ENCODE peak calls at places on chromosome 3, in eight cellular contexts. E is foreskin fibroblast, Z is AG04450, A is WTC11, U is hepatocyte, W is fibroblast of lung, Y is cardiac muscle cell, P is heart left ventricle. C is an unnamed sample.
A peak's percentile ranks its signal among the peaks of the same experiment; 100 is the strongest.

GRCh38 chr3:170499562-170500156 is 81.0 kb downstream of the CLDN11 start:
- DNase-seq in Y (peak; percentile 84), E (peak; percentile 88), P (no peak), U (peak; percentile 52), W (peak; percentile 84), Z (peak; percentile 15), A (peak; percentile 47), C (peak; percentile 74)

GRCh38 chr3:69791111-69791510 is 51.8 kb downstream of the MITF start:
- DNase-seq in U (peak; percentile 40), Z (no peak), W (peak; percentile 96), A (no peak), P (peak; percentile 70), E (peak; percentile 91), Y (peak; percentile 93), C (peak; percentile 57)

GRCh38 chr3:55202320-55202719 is 274.5 kb upstream of the LRTM1 start:
- DNase-seq in U (no peak), E (peak; percentile 85), Z (peak; percentile 66), Y (peak; percentile 65), A (no peak), W (peak; percentile 58), P (no peak), C (no peak)

GRCh38 chr3:158471639-158472294 is 99.2 kb upstream of the MLF1 start:
- DNase-seq in Y (peak; percentile 93), P (no peak), W (peak; percentile 97), Z (peak; percentile 85), U (peak; percentile 58), A (no peak), E (peak; percentile 91), C (peak; percentile 77)

GRCh38 chr3:57952208-57952631 is 56.0 kb upstream of the FLNB start:
- DNase-seq in P (no peak), Z (peak; percentile 93), A (peak; percentile 50), Y (peak; percentile 97), U (peak; percentile 79), W (peak; percentile 94), E (peak; percentile 79), C (peak; percentile 32)

GRCh38 chr3:37856381-37856780 is 5.3 kb upstream of the CTDSPL start:
- DNase-seq in A (no peak), E (no peak), U (no peak), W (no peak), P (no peak), Z (no peak), Y (no peak), C (no peak)

GRCh38 chr3:143135150-143135549 is 15.6 kb downstream of the CHST2 start:
- DNase-seq in Y (peak; percentile 95), E (peak; percentile 97), A (no peak), Z (peak; percentile 79), W (peak; percentile 94), P (no peak), U (peak; percentile 26), C (peak; percentile 76)

GRCh38 chr3:127674099-127674792 is 1.5 kb downstream of the ABTB1 start:
- DNase-seq in U (no peak), P (peak; percentile 60), Y (no peak), A (no peak), Z (no peak), E (no peak), W (no peak), C (no peak)

GRCh38 chr3:45779746-45780735 is 16.3 kb downstream of the SLC6A20 start:
- DNase-seq in U (no peak), A (no peak), W (no peak), Z (no peak), E (no peak), Y (no peak), P (no peak), C (no peak)

GRCh38 chr3:161551697-161552096 is 55.1 kb downstream of the OTOL1 start:
- DNase-seq in Z (no peak), E (no peak), U (no peak), Y (no peak), W (no peak), P (no peak), A (no peak), C (no peak)

GRCh38 chr3:88044411-88044810 is 14.4 kb downstream of the CGGBP1 start:
- DNase-seq in U (no peak), Z (no peak), E (no peak), W (no peak), P (no peak), A (no peak), Y (no peak), C (no peak)

GRCh38 chr3:184005981-184006507 is 11.6 kb downstream of the ABCC5 start:
- DNase-seq in E (no peak), Y (peak; percentile 34), Z (no peak), U (peak; percentile 86), P (peak; percentile 74), W (peak; percentile 35), A (peak; percentile 25), C (no peak)

GRCh38 chr3:184491011-184491576 is 70.5 kb upstream of the EPHB3 start:
- DNase-seq in A (no peak), E (no peak), P (no peak), U (peak; percentile 44), Z (no peak), W (no peak), Y (no peak), C (no peak)

GRCh38 chr3:30752961-30753360 is 141.5 kb downstream of the GADL1 start:
- DNase-seq in A (no peak), Z (peak; percentile 36), E (peak; percentile 80), W (peak; percentile 87), Y (peak; percentile 74), P (no peak), U (peak; percentile 53), C (peak; percentile 28)

GRCh38 chr3:129593230-129593594 is 13.3 kb downstream of the PLXND1 start:
- DNase-seq in Z (no peak), Y (no peak), U (no peak), P (no peak), E (no peak), W (no peak), A (no peak), C (no peak)

GRCh38 chr3:138417559-138417982 is 16.8 kb upstream of the ESYT3 start:
- DNase-seq in E (peak; percentile 91), Y (peak; percentile 91), U (peak; percentile 91), W (peak; percentile 82), P (peak; percentile 75), Z (peak; percentile 67), A (peak; percentile 88), C (peak; percentile 50)

GRCh38 chr3:57911588-57911987 is 96.6 kb upstream of the FLNB start:
- DNase-seq in E (peak; percentile 30), Y (no peak), W (peak; percentile 34), P (no peak), Z (no peak), U (no peak), A (no peak), C (no peak)

GRCh38 chr3:126537116-126537729 is 13.3 kb downstream of the CHST13 start:
- DNase-seq in Z (no peak), A (peak; percentile 9), E (no peak), U (no peak), Y (no peak), W (no peak), P (peak; percentile 43), C (no peak)

GRCh38 chr3:197801801-197802504 is 10.9 kb downstream of the LRCH3 start:
- DNase-seq in U (no peak), Y (peak; percentile 62), P (no peak), A (no peak), W (peak; percentile 48), Z (no peak), E (peak; percentile 61), C (no peak)

GRCh38 chr3:55488398-55489055 is 1.4 kb upstream of the WNT5A start:
- DNase-seq in W (peak; percentile 84), A (peak; percentile 75), U (peak; percentile 91), E (peak; percentile 90), Y (peak; percentile 81), P (no peak), Z (peak; percentile 81), C (peak; percentile 88)

GRCh38 chr3:82044918-82045715 is 283.7 kb upstream of the GBE1 start:
- DNase-seq in U (no peak), P (no peak), Z (no peak), W (no peak), Y (no peak), E (no peak), A (no peak), C (no peak)

DNA sequence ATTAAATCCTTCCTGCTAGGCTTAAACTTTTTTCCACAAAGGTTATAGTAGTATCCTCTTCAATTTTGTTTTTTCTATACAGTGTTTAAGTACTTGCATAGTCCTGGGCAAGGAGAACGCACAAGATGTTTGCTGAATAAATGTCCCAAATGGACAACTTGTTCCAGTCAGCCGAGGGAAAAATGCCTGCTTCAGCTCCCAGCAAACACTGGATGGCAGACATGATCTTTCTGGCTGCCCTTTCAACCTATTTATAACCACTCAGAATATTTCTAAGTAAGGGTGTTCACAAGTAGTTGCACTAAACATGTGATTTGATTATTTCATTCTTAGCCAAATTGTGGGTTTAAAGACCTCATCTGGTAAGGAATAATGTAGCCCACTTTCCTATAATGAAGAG is 29.8 kb downstream of the GNB4 start:
- DNase-seq in Z (peak; percentile 3), W (peak; percentile 72), A (peak; percentile 17), E (peak; percentile 68), Y (peak; percentile 68), P (no peak), U (peak; percentile 39), C (no peak)
- TF ChIP-seq CTCF in Z (peak; percentile 59), W (peak; percentile 62), A (no peak), E (peak; percentile 45), Y (peak; percentile 63), P (peak; percentile 60), U (peak; percentile 49), C (peak; percentile 53)

GRCh38 chr3:146072824-146073223 is 88.2 kb downstream of the PLOD2 start:
- DNase-seq in U (no peak), A (no peak), Z (no peak), E (peak; percentile 24), Y (peak; percentile 54), P (no peak), W (peak; percentile 63), C (no peak)

GRCh38 chr3:146065573-146066006 is 95.4 kb downstream of the PLOD2 start:
- DNase-seq in Z (peak; percentile 48), A (no peak), Y (peak; percentile 82), P (no peak), E (peak; percentile 83), U (peak; percentile 75), W (peak; percentile 88), C (peak; percentile 51)

GRCh38 chr3:146072061-146072460 is 88.9 kb downstream of the PLOD2 start:
- DNase-seq in E (no peak), P (no peak), W (no peak), Z (no peak), Y (no peak), A (no peak), U (no peak), C (no peak)

GRCh38 chr3:146071636-146072035 is 89.3 kb downstream of the PLOD2 start:
- DNase-seq in Y (no peak), U (no peak), E (no peak), W (no peak), A (no peak), P (no peak), Z (no peak), C (no peak)

GRCh38 chr3:146067048-146067447 is 93.9 kb downstream of the PLOD2 start:
- DNase-seq in E (peak; percentile 79), Y (peak; percentile 39), Z (peak; percentile 36), P (no peak), A (no peak), U (no peak), W (peak; percentile 85), C (peak; percentile 28)
- TF ChIP-seq CTCF in E (no peak), Y (no peak), Z (no peak), P (no peak), A (no peak), U (no peak), W (no peak), C (no peak)

GRCh38 chr3:194687638-194688206 is 2.0 kb downstream of the FAM43A start:
- DNase-seq in A (peak; percentile 87), U (peak; percentile 87), P (peak; percentile 86), W (peak; percentile 66), E (peak; percentile 82), Y (peak; percentile 73), Z (no peak), C (no peak)
- TF ChIP-seq CTCF in A (peak; percentile 31), U (peak; percentile 36), P (peak; percentile 24), W (peak; percentile 3), E (peak; percentile 27), Y (peak; percentile 40), Z (no peak), C (peak; percentile 16)

GRCh38 chr3:196794467-196794866 is 54.8 kb downstream of the PAK2 start:
- DNase-seq in U (no peak), P (no peak), A (no peak), Z (no peak), E (no peak), W (no peak), Y (no peak), C (no peak)
- TF ChIP-seq CTCF in U (no peak), P (no peak), A (no peak), Z (no peak), E (no peak), W (no peak), Y (no peak), C (no peak)

C was measured in AG09319.